ENCODE peak calls at places on chromosome 19, in nine cellular contexts. G, V, N, H, F, R, X, O and U are unnamed samples. For H3K4me1, the result is how much of the 10 kb centered on the place peaks cover.

GRCh38 chr19:40219721-40220276 is 1.6 kb upstream of the TTC9B start:
- DNase-seq in G (no peak), V (no peak), N (no peak), H (no peak), F (peak), R (peak), X (peak), O (no peak), U (peak)

GRCh38 chr19:37329686-37330085 is 41.2 kb upstream of the ZNF527 start:
- DNase-seq in G (no peak), V (peak), N (peak), H (peak), F (no peak), R (no peak), X (peak), O (no peak), U (no peak)

GRCh38 chr19:18856385-18857126 is 24.8 kb downstream of the UPF1 start:
- DNase-seq in G (no peak), V (peak), N (no peak), H (peak), F (peak), R (peak), X (no peak), O (no peak), U (peak)

GRCh38 chr19:49097453-49098288 is 12.4 kb downstream of the SNRNP70 start:
- DNase-seq in G (peak), V (peak), N (peak), H (peak), F (peak), R (peak), X (peak), O (no peak), U (peak)

GRCh38 chr19:46976845-46977320 is 42.8 kb upstream of the NPAS1 start:
- DNase-seq in G (peak), V (peak), N (peak), H (peak), F (peak), R (peak), X (no peak), O (no peak), U (no peak)

GRCh38 chr19:10113964-10114650 is 2.6 kb downstream of the P2RY11 start:
- DNase-seq in G (no peak), V (no peak), N (no peak), H (peak), F (no peak), R (no peak), X (no peak), O (no peak), U (no peak)

GRCh38 chr19:41224632-41225031 is 5.6 kb downstream of the AXL start:
- DNase-seq in G (no peak), V (no peak), N (no peak), H (no peak), F (no peak), R (no peak), X (no peak), O (no peak), U (no peak)

GRCh38 chr19:16153582-16154336 is 10.3 kb downstream of the HSH2D start:
- DNase-seq in G (no peak), V (peak), N (no peak), H (peak), F (no peak), R (no peak), X (peak), O (no peak), U (peak)

GRCh38 chr19:57359300-57359699 is 4.1 kb upstream of the TRAPPC2B start:
- DNase-seq in G (no peak), V (no peak), N (no peak), H (no peak), F (no peak), R (no peak), X (no peak), O (no peak), U (no peak)

GRCh38 chr19:3302755-3303154 is 63.6 kb upstream of the NFIC start:
- DNase-seq in G (no peak), V (no peak), N (no peak), H (peak), F (no peak), R (no peak), X (no peak), O (no peak), U (peak)

GRCh38 chr19:44579663-44580365 is 33.5 kb upstream of the IGSF23 start:
- DNase-seq in G (no peak), V (no peak), N (no peak), H (no peak), F (no peak), R (no peak), X (no peak), O (no peak), U (no peak)

GRCh38 chr19:44164673-44165512 is at the start of gene ZNF226:
- DNase-seq in G (peak), V (peak), N (peak), H (peak), F (peak), R (peak), X (peak), O (peak), U (peak)

GRCh38 chr19:17722655-17723240 is 3.5 kb downstream of the MAP1S start:
- DNase-seq in G (no peak), V (no peak), N (no peak), H (no peak), F (no peak), R (no peak), X (no peak), O (no peak), U (no peak)

GRCh38 chr19:40519352-40520322 is 52.8 kb downstream of the SPTBN4 start:
- DNase-seq in G (no peak), V (peak), N (peak), H (peak), F (peak), R (no peak), X (no peak), O (no peak), U (peak)

GRCh38 chr19:18742324-18742723 is 48.8 kb downstream of the COMP start:
- DNase-seq in G (no peak), V (peak), N (no peak), H (no peak), F (no peak), R (peak), X (no peak), O (no peak), U (no peak)

GRCh38 chr19:42102877-42103276 is 26.9 kb downstream of the ZNF574 start:
- DNase-seq in G (no peak), V (no peak), N (no peak), H (no peak), F (no peak), R (no peak), X (no peak), O (no peak), U (no peak)

GRCh38 chr19:51016798-51017683 is 2.5 kb downstream of the KLK10 start:
- DNase-seq in G (no peak), V (peak), N (peak), H (peak), F (peak), R (peak), X (peak), O (no peak), U (peak)

GRCh38 chr19:16594131-16594586 is 21.9 kb upstream of the SLC35E1 start:
- DNase-seq in G (no peak), V (no peak), N (no peak), H (no peak), F (no peak), R (no peak), X (no peak), O (no peak), U (no peak)

GRCh38 chr19:42201489-42202289 is 15.8 kb downstream of the DEDD2 start:
- DNase-seq in G (peak), V (no peak), N (no peak), H (no peak), F (no peak), R (no peak), X (no peak), O (no peak), U (no peak)

GRCh38 chr19:51713319-51714285 is 10.2 kb downstream of the HAS1 start:
- DNase-seq in G (no peak), V (no peak), N (no peak), H (no peak), F (no peak), R (no peak), X (no peak), O (no peak), U (no peak)

GRCh38 chr19:46925548-46925950 is 64.8 kb downstream of the ARHGAP35 start:
- DNase-seq in G (no peak), V (no peak), N (no peak), H (no peak), F (no peak), R (no peak), X (peak), O (no peak), U (no peak)

GRCh38 chr19:10118960-10119359 is 739 bp downstream of the EIF3G start:
- DNase-seq in G (no peak), V (no peak), N (no peak), H (peak), F (no peak), R (no peak), X (peak), O (no peak), U (no peak)

DNA sequence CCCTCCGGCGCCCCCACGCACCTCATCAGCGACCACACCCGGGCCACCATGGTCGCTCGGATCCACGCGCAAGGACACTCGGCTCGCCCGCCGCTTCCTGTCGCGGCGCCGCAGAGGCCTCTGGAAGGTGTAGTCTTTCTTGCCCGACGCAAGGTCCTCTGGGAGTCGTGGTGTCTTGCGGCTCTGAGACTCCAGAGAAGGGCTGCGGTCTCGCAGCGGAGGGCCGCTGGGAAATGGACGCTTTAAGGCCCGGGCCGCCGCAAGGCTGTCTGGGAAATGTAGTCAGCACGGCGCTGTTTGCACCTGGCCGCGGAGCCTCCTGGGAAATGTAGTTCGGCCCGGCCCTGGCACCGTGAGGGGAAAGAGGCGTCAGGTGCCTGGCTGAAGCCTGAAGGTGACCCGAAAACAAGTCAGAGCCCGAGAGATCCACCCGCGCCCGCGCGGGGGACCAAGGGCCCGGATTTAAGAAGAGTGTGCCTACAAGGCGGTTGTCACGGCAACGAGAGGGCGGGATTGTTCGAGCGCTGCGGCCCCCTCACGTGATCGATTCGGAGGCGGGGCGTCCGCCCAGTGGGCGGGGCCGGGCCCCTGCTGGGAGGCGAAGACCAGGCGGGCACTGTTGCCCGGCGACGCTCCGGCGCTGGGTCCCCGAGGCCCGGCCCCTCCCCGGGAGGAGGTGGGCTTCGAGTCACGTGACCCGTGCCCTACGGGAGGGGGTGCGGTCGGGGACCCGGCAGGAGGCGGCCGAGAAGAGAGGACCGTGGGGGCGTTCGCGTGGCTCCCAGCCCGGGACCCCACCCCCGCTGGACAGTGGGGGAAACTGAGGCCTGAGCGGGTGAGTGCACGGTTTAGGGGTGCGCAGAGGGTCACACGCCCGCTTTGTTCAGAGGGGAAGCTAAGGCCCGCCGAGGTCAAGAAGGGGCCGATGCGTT is at the start of the genes HSD11B1L and MICOS13:
- DNase-seq in G (peak), V (peak), N (peak), H (peak), F (peak), R (peak), X (peak), O (peak), U (peak)
- TF ChIP-seq CTCF in G (no peak), V (no peak), N (no peak), H (no peak), F (no peak), R (no peak), X (no peak), O (no peak), U (no peak)

GRCh38 chr19:56177564-56178243 is 1.9 kb downstream of the GALP start:
- DNase-seq in G (no peak), V (no peak), N (no peak), H (no peak), F (no peak), R (no peak), X (no peak), O (no peak), U (no peak)
- H3K4me1 ChIP-seq in G (under half), V (under half), N (under half), H (under half), F (under half), R (under half), X (under half), O (under half), U (under half)

DNA sequence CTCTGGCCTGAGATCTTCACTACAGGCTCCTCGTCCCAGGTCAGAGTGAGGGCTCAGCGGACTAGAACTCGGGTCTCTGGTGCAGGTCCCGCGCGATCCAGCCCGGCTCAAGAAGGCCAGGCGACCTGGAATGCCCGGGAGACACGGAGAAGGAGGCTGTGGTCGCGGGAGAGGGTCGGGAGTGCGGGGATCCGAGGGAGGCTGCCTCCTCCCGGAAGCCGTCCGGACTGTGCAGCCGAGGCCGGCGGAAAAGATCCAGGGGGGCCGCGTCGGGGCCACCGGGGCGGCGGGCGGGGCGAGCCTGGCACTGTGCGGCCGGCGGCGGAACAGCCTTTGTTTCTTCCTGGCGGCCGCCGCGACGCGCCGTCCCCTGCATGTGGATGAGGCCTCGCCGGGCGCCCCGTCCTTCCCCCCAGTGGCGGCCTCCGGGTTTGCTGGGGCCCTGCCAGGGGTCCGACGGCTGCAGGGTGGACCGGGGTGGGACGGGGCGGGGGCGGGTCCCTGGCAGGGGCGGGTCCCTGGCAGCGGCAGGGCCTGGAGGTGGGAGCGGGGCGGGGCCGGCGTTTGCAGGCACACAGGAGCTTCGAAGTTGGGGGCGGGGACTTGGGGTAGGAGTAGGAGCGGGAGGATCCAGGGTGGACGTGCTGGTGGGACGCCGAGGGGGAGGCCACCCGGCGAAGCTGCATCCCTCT is 1.0 kb upstream of the SLC7A10 start:
- DNase-seq in G (no peak), V (peak), N (peak), H (peak), F (peak), R (peak), X (no peak), O (no peak), U (peak)
- TF ChIP-seq CTCF in G (no peak), V (peak), N (peak), H (no peak), F (no peak), R (no peak), X (no peak), O (no peak), U (no peak)

GRCh38 chr19:13848811-13849241 is 28.1 kb upstream of the NANOS3 start:
- DNase-seq in G (no peak), V (no peak), N (no peak), H (no peak), F (no peak), R (no peak), X (peak), O (no peak), U (no peak)
- H3K4me1 ChIP-seq in G (under half), V (under half), N (under half), H (under half), F (under half), R (under half), X (half or more), O (half or more), U (under half)

GRCh38 chr19:54096642-54097106 is 3.9 kb downstream of the OSCAR start:
- DNase-seq in G (no peak), V (peak), N (peak), H (peak), F (peak), R (no peak), X (no peak), O (no peak), U (peak)
- TF ChIP-seq CTCF in G (no peak), V (peak), N (peak), H (peak), F (peak), R (no peak), X (no peak), O (no peak), U (peak)